ENCODE peak calls at places on chromosome 6, in six cellular contexts. I is OCI-LY7; K is CD4-positive, CD25-positive, alpha-beta regulatory T cell; B is GM12865; Q is dorsolateral prefrontal cortex; J is NT2/D1. F is an unnamed sample.

GRCh38 chr6:148932731-148933130 is 185.9 kb downstream of the UST start:
- DNase-seq in I (no peak), K (no peak), B (no peak), Q (no peak), J (no peak), F (no peak)

GRCh38 chr6:111445786-111446395 is 37.1 kb downstream of the REV3L start:
- DNase-seq in I (no peak), K (no peak), B (no peak), Q (no peak), J (no peak), F (no peak)

GRCh38 chr6:70547313-70547712 is 19.4 kb upstream of the SDHAF4 start:
- DNase-seq in I (no peak), K (peak), B (no peak), Q (no peak), J (no peak), F (no peak)

GRCh38 chr6:149888113-149888512 is 9.8 kb downstream of the RAET1E start:
- DNase-seq in I (no peak), K (no peak), B (no peak), Q (no peak), J (no peak), F (no peak)

GRCh38 chr6:8530775-8531435 is 95.6 kb upstream of the SLC35B3 start:
- DNase-seq in I (no peak), K (no peak), B (no peak), Q (no peak), J (no peak), F (no peak)

GRCh38 chr6:174036-174435 is 118.3 kb upstream of the DUSP22 start:
- DNase-seq in I (no peak), K (no peak), B (no peak), Q (no peak), J (no peak), F (no peak)

GRCh38 chr6:35183935-35184334 is 29.8 kb upstream of the SCUBE3 start:
- DNase-seq in I (no peak), K (no peak), B (no peak), Q (no peak), J (no peak), F (no peak)

GRCh38 chr6:40344566-40345185 is 242.5 kb downstream of the LRFN2 start:
- DNase-seq in I (no peak), K (no peak), B (no peak), Q (no peak), J (no peak), F (no peak)

GRCh38 chr6:111721677-111722219 is 116.1 kb upstream of the TRAF3IP2 start:
- DNase-seq in I (peak), K (peak), B (peak), Q (no peak), J (peak), F (no peak)

GRCh38 chr6:85580878-85581267 is 12.8 kb downstream of the SNX14 start:
- DNase-seq in I (no peak), K (no peak), B (peak), Q (no peak), J (no peak), F (no peak)

GRCh38 chr6:30325873-30326445 is 768 bp upstream of the TRIM39 start:
- DNase-seq in I (peak), K (peak), B (peak), Q (no peak), J (peak), F (peak)

GRCh38 chr6:90458353-90459224 is 128.3 kb downstream of the MAP3K7 start:
- DNase-seq in I (peak), K (peak), B (peak), Q (no peak), J (no peak), F (no peak)

GRCh38 chr6:156731436-156731835 is 45.7 kb upstream of the ARID1B start:
- DNase-seq in I (no peak), K (no peak), B (no peak), Q (no peak), J (no peak), F (no peak)

GRCh38 chr6:12115001-12115400 is 102.9 kb downstream of the HIVEP1 start:
- DNase-seq in I (no peak), K (no peak), B (no peak), Q (no peak), J (no peak), F (no peak)

GRCh38 chr6:109867009-109867969 is 110.8 kb upstream of the GPR6 start:
- DNase-seq in I (no peak), K (no peak), B (no peak), Q (peak), J (no peak), F (peak)

GRCh38 chr6:147509900-147510299 is 1.4 kb downstream of the SAMD5 start:
- DNase-seq in I (no peak), K (no peak), B (no peak), Q (no peak), J (no peak), F (no peak)

GRCh38 chr6:146874278-146875018 is 275.7 kb downstream of the ADGB start:
- DNase-seq in I (no peak), K (no peak), B (no peak), Q (no peak), J (no peak), F (no peak)

GRCh38 chr6:134533991-134534390 is 216.1 kb upstream of the SGK1 start:
- DNase-seq in I (no peak), K (no peak), B (no peak), Q (no peak), J (no peak), F (no peak)

GRCh38 chr6:1424306-1424927 is 35.0 kb downstream of the FOXF2 start:
- DNase-seq in I (peak), K (peak), B (peak), Q (no peak), J (no peak), F (no peak)

GRCh38 chr6:87277123-87277522 is 45.3 kb upstream of the SMIM8 start:
- DNase-seq in I (peak), K (peak), B (peak), Q (no peak), J (no peak), F (no peak)

GRCh38 chr6:158174514-158174913 is 6.4 kb downstream of the GTF2H5 start:
- DNase-seq in I (no peak), K (no peak), B (no peak), Q (no peak), J (no peak), F (no peak)

GRCh38 chr6:125363360-125364121 is 61.8 kb upstream of the HDDC2 start:
- DNase-seq in I (no peak), K (no peak), B (no peak), Q (no peak), J (peak), F (peak)

GRCh38 chr6:135212020-135212806 is 31.1 kb downstream of the MYB start:
- DNase-seq in I (no peak), K (peak), B (no peak), Q (no peak), J (no peak), F (no peak)

GRCh38 chr6:32112436-32112980 is 3.4 kb upstream of the TNXB start:
- DNase-seq in I (no peak), K (no peak), B (no peak), Q (no peak), J (no peak), F (peak)

GRCh38 chr6:11143394-11144371 is 32.2 kb upstream of the ERVFRD-1 start:
- DNase-seq in I (no peak), K (no peak), B (no peak), Q (no peak), J (no peak), F (peak)

GRCh38 chr6:44575644-44576043 is 188.1 kb downstream of the CDC5L start:
- DNase-seq in I (no peak), K (no peak), B (no peak), Q (no peak), J (no peak), F (no peak)

GRCh38 chr6:87815449-87815848 is 113.4 kb upstream of the AKIRIN2 start:
- DNase-seq in I (no peak), K (no peak), B (no peak), Q (no peak), J (no peak), F (no peak)

GRCh38 chr6:34836451-34836850 is 44.6 kb downstream of the BLTP3A start:
- DNase-seq in I (no peak), K (no peak), B (no peak), Q (no peak), J (no peak), F (no peak)

GRCh38 chr6:80605165-80605989 is 498.9 kb downstream of the BCKDHB start:
- DNase-seq in I (no peak), K (peak), B (peak), Q (no peak), J (peak), F (no peak)

GRCh38 chr6:44064089-44064947 is 62.9 kb downstream of the MRPL14 start:
- DNase-seq in I (no peak), K (no peak), B (peak), Q (no peak), J (no peak), F (peak)

GRCh38 chr6:46199387-46199786 is 28.6 kb upstream of the ENPP5 start:
- DNase-seq in I (no peak), K (no peak), B (no peak), Q (no peak), J (no peak), F (no peak)

GRCh38 chr6:121055572-121056163 is 278.6 kb downstream of the TBC1D32 start:
- DNase-seq in I (peak), K (peak), B (peak), Q (no peak), J (peak), F (no peak)

GRCh38 chr6:135270676-135271536 is 89.8 kb downstream of the MYB start:
- DNase-seq in I (peak), K (no peak), B (no peak), Q (no peak), J (no peak), F (no peak)

GRCh38 chr6:22899446-22899845 is 330.1 kb downstream of the HDGFL1 start:
- DNase-seq in I (no peak), K (no peak), B (no peak), Q (no peak), J (no peak), F (no peak)

GRCh38 chr6:21111399-21111725 is 482.2 kb upstream of the SOX4 start:
- DNase-seq in I (no peak), K (no peak), B (no peak), Q (no peak), J (no peak), F (no peak)

GRCh38 chr6:124080483-124080882 is 276.8 kb downstream of the NKAIN2 start:
- DNase-seq in I (no peak), K (no peak), B (no peak), Q (no peak), J (no peak), F (no peak)

GRCh38 chr6:169240591-169241390 is 12.9 kb downstream of the THBS2 start:
- DNase-seq in I (no peak), K (no peak), B (no peak), Q (no peak), J (no peak), F (peak)

DNA sequence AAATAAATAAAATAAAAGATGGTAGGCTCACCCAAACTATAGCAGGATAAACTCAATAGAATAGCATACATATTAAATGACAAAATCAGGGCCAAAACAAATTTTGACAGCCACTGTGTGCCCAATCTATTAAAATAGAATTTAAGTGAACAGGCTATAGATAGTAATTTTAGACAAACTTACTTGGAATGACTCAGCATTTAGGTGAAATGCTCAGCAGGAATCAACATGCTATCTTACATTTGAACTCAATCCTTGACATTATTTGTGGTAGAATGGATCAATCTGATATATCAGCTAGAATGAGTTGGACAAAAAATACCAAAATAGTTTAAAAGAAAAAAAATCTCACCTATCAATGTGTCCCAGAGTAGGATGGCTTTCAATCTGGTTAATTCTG is 578.6 kb downstream of the RFPL4B start:
- DNase-seq in I (no peak), K (no peak), B (no peak), Q (no peak), J (no peak), F (no peak)
- H3K4me3 ChIP-seq in I (no peak), K (no peak), B (no peak), Q (no peak), J (no peak), F (no peak)

GRCh38 chr6:99427988-99428387 is 2.9 kb upstream of the PNISR start:
- DNase-seq in I (no peak), K (no peak), B (no peak), Q (no peak), J (no peak), F (no peak)
- H3K4me3 ChIP-seq in I (no peak), K (no peak), B (no peak), Q (no peak), J (no peak), F (no peak)

DNA sequence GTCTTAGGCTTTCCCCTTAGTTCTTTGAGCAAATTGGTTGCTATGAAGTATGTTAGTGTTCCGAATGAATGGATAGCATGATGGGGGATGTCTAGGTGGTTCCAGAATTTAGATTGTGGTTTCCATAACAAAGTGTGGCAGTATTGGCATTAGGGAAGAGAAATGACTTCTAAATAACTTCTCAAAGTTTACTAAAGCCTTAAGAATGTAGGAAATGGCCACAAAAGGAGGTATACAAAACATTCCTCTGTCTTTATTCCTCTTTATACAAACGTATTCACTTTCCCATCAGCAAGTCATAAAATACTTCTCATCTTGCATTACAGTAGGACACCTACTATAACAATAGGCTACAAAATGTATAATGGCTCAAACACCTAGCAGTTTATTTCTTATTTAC is 279.6 kb downstream of the ESR1 start:
- DNase-seq in I (no peak), K (no peak), B (no peak), Q (no peak), J (no peak), F (no peak)
- H3K4me3 ChIP-seq in I (no peak), K (no peak), B (no peak), Q (no peak), J (no peak), F (no peak)

GRCh38 chr6:166620478-166621113 is 6.5 kb downstream of the RPS6KA2 start:
- DNase-seq in I (no peak), K (no peak), B (no peak), Q (no peak), J (no peak), F (no peak)
- H3K4me3 ChIP-seq in I (no peak), K (no peak), B (no peak), Q (no peak), J (no peak), F (no peak)

DNA sequence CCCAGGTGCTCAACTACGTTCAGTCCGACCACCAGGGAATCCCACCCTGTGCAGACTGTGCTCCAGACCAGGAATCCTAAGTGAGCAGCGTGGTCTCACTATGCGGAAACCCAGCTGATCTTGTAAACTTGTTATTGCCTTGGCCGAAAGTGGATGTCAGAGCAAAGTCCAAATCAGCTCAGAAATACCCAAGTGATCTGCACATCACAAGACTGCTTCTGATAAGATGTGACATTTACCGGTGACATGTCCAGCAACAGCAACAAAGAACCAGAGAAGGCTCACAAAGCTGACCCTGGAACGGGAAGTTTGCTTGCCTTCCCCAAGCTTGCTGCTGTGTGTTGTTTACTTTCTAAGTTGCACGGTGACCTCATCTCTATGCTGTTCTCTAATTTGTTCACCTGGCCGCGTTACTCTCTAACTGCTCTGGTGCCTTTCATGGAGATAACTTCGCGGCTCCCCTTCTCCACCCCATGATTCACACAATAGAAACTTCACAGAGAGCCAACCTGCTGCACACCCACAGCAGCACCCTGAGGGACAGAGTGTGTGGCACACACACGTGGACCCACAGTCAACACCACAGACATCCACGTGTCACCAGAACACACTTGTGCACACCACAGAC is 1.7 kb downstream of the BNIP5 start:
- DNase-seq in I (no peak), K (no peak), B (no peak), Q (no peak), J (no peak), F (no peak)
- H3K4me3 ChIP-seq in I (no peak), K (no peak), B (no peak), Q (no peak), J (no peak), F (no peak)

DNA sequence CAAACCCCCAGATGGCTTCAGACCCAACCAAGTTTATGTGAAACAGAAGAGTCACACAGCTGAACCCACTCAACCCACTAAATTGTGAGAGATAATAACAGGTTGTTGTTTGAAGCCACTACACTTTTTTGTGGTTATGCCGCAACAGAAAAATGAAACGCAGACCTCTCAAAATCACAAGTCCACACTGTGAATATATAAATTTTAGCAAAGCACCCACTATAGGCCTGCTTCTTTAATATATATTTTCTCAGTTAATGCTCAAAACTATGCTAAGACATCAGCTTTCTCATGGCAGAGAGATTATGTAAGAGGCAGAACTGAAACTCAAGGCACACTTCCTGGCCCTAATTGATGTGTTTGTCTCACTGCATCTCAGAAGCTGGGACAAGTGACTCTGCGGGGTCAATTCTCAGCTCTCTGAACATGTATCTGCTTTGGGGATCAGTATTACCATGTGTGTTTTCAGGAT is 27.7 kb downstream of the MAP3K5 start:
- DNase-seq in I (peak), K (peak), B (peak), Q (no peak), J (no peak), F (no peak)
- H3K4me3 ChIP-seq in I (peak), K (peak), B (peak), Q (no peak), J (no peak), F (no peak)